ENCODE peak calls at places on chromosome 14, in nine cellular contexts. One of them, this sample, is unnamed.

GRCh38 chr14:72958548-72958947 is 32.3 kb downstream of the DCAF4 start:
- DNase-seq in AG04450: no peak
- DNase-seq in lower lobe of right lung: no peak
- DNase-seq in prostate gland: no peak
- DNase-seq in upper lobe of right lung: no peak
- DNase-seq in mammary epithelial cell: no peak
- DNase-seq in right atrium auricular region: no peak
- DNase-seq in lower leg skin: no peak
- DNase-seq in left lung: no peak
- DNase-seq in this sample: no peak

GRCh38 chr14:72608391-72609204 is 285.3 kb downstream of the DPF3 start:
- DNase-seq in AG04450: peak; percentile 88
- DNase-seq in lower lobe of right lung: no peak
- DNase-seq in prostate gland: no peak
- DNase-seq in upper lobe of right lung: no peak
- DNase-seq in mammary epithelial cell: peak; percentile 90
- DNase-seq in right atrium auricular region: peak; percentile 36
- DNase-seq in lower leg skin: peak; percentile 21
- DNase-seq in left lung: no peak
- DNase-seq in this sample: peak; percentile 85

GRCh38 chr14:75301666-75302325 is 23.2 kb downstream of the FOS start:
- DNase-seq in AG04450: no peak
- DNase-seq in lower lobe of right lung: peak; percentile 82
- DNase-seq in prostate gland: no peak
- DNase-seq in upper lobe of right lung: peak; percentile 84
- DNase-seq in mammary epithelial cell: no peak
- DNase-seq in right atrium auricular region: peak; percentile 68
- DNase-seq in lower leg skin: peak; percentile 90
- DNase-seq in left lung: no peak
- DNase-seq in this sample: peak; percentile 92

GRCh38 chr14:64196668-64197411 is 97.3 kb downstream of the ESR2 start:
- DNase-seq in AG04450: peak; percentile 11
- DNase-seq in lower lobe of right lung: peak; percentile 77
- DNase-seq in prostate gland: no peak
- DNase-seq in upper lobe of right lung: peak; percentile 90
- DNase-seq in mammary epithelial cell: no peak
- DNase-seq in right atrium auricular region: peak; percentile 68
- DNase-seq in lower leg skin: no peak
- DNase-seq in left lung: peak; percentile 87
- DNase-seq in this sample: peak; percentile 61

GRCh38 chr14:101810897-101811620 is 49.5 kb downstream of the PPP2R5C start:
- DNase-seq in AG04450: no peak
- DNase-seq in lower lobe of right lung: no peak
- DNase-seq in prostate gland: no peak
- DNase-seq in upper lobe of right lung: no peak
- DNase-seq in mammary epithelial cell: peak; percentile 73
- DNase-seq in right atrium auricular region: no peak
- DNase-seq in lower leg skin: no peak
- DNase-seq in left lung: no peak
- DNase-seq in this sample: peak; percentile 28

GRCh38 chr14:83632375-83632774 is 1897.6 kb upstream of the FLRT2 start:
- DNase-seq in AG04450: no peak
- DNase-seq in lower lobe of right lung: no peak
- DNase-seq in prostate gland: no peak
- DNase-seq in upper lobe of right lung: no peak
- DNase-seq in mammary epithelial cell: no peak
- DNase-seq in right atrium auricular region: no peak
- DNase-seq in lower leg skin: no peak
- DNase-seq in left lung: no peak
- DNase-seq in this sample: no peak

GRCh38 chr14:98955741-98956070 is 316.3 kb downstream of the BCL11B start:
- DNase-seq in AG04450: no peak
- DNase-seq in lower lobe of right lung: no peak
- DNase-seq in prostate gland: no peak
- DNase-seq in upper lobe of right lung: no peak
- DNase-seq in mammary epithelial cell: no peak
- DNase-seq in right atrium auricular region: peak; percentile 49
- DNase-seq in lower leg skin: no peak
- DNase-seq in left lung: no peak
- DNase-seq in this sample: no peak

GRCh38 chr14:59869381-59870255 is 958 bp downstream of the RTN1 start:
- DNase-seq in AG04450: no peak
- DNase-seq in lower lobe of right lung: peak; percentile 44
- DNase-seq in prostate gland: no peak
- DNase-seq in upper lobe of right lung: no peak
- DNase-seq in mammary epithelial cell: no peak
- DNase-seq in right atrium auricular region: no peak
- DNase-seq in lower leg skin: no peak
- DNase-seq in left lung: peak; percentile 78
- DNase-seq in this sample: no peak

GRCh38 chr14:100147181-100147631 is 12.2 kb downstream of the DEGS2 start:
- DNase-seq in AG04450: no peak
- DNase-seq in lower lobe of right lung: peak; percentile 70
- DNase-seq in prostate gland: no peak
- DNase-seq in upper lobe of right lung: peak; percentile 80
- DNase-seq in mammary epithelial cell: no peak
- DNase-seq in right atrium auricular region: no peak
- DNase-seq in lower leg skin: no peak
- DNase-seq in left lung: peak; percentile 83
- DNase-seq in this sample: no peak

GRCh38 chr14:94523265-94523664 is 14.0 kb upstream of the SERPINA12 start:
- DNase-seq in AG04450: no peak
- DNase-seq in lower lobe of right lung: no peak
- DNase-seq in prostate gland: no peak
- DNase-seq in upper lobe of right lung: no peak
- DNase-seq in mammary epithelial cell: no peak
- DNase-seq in right atrium auricular region: peak; percentile 23
- DNase-seq in lower leg skin: peak; percentile 61
- DNase-seq in left lung: no peak
- DNase-seq in this sample: no peak

GRCh38 chr14:90274808-90275454 is 18.6 kb downstream of the PSMC1 start:
- DNase-seq in AG04450: no peak
- DNase-seq in lower lobe of right lung: no peak
- DNase-seq in prostate gland: no peak
- DNase-seq in upper lobe of right lung: no peak
- DNase-seq in mammary epithelial cell: peak; percentile 69
- DNase-seq in right atrium auricular region: peak; percentile 61
- DNase-seq in lower leg skin: peak; percentile 66
- DNase-seq in left lung: no peak
- DNase-seq in this sample: peak; percentile 82

GRCh38 chr14:29926228-29926627 is 1.4 kb downstream of the PRKD1 start:
- DNase-seq in AG04450: no peak
- DNase-seq in lower lobe of right lung: no peak
- DNase-seq in prostate gland: peak; percentile 6
- DNase-seq in upper lobe of right lung: no peak
- DNase-seq in mammary epithelial cell: no peak
- DNase-seq in right atrium auricular region: no peak
- DNase-seq in lower leg skin: no peak
- DNase-seq in left lung: no peak
- DNase-seq in this sample: no peak

GRCh38 chr14:29926701-29927595 is 699 bp downstream of the PRKD1 start:
- DNase-seq in AG04450: no peak
- DNase-seq in lower lobe of right lung: peak; percentile 66
- DNase-seq in prostate gland: peak; percentile 54
- DNase-seq in upper lobe of right lung: peak; percentile 84
- DNase-seq in mammary epithelial cell: peak; percentile 50
- DNase-seq in right atrium auricular region: peak; percentile 65
- DNase-seq in lower leg skin: no peak
- DNase-seq in left lung: peak; percentile 85
- DNase-seq in this sample: peak; percentile 55

GRCh38 chr14:29925736-29926135 is 1.9 kb downstream of the PRKD1 start:
- DNase-seq in AG04450: no peak
- DNase-seq in lower lobe of right lung: no peak
- DNase-seq in prostate gland: no peak
- DNase-seq in upper lobe of right lung: no peak
- DNase-seq in mammary epithelial cell: no peak
- DNase-seq in right atrium auricular region: no peak
- DNase-seq in lower leg skin: no peak
- DNase-seq in left lung: no peak
- DNase-seq in this sample: peak; percentile 37

GRCh38 chr14:29928342-29928640 is 644 bp upstream of the PRKD1 start:
- DNase-seq in AG04450: no peak
- DNase-seq in lower lobe of right lung: no peak
- DNase-seq in prostate gland: no peak
- DNase-seq in upper lobe of right lung: no peak
- DNase-seq in mammary epithelial cell: no peak
- DNase-seq in right atrium auricular region: no peak
- DNase-seq in lower leg skin: no peak
- DNase-seq in left lung: no peak
- DNase-seq in this sample: no peak

GRCh38 chr14:29927596-29928341 is at the start of gene PRKD1:
- DNase-seq in AG04450: no peak
- DNase-seq in lower lobe of right lung: peak; percentile 69
- DNase-seq in prostate gland: peak; percentile 55
- DNase-seq in upper lobe of right lung: peak; percentile 86
- DNase-seq in mammary epithelial cell: peak; percentile 37
- DNase-seq in right atrium auricular region: peak; percentile 62
- DNase-seq in lower leg skin: peak; percentile 89
- DNase-seq in left lung: peak; percentile 88
- DNase-seq in this sample: peak; percentile 79
- TF ChIP-seq CTCF in AG04450: no peak
- TF ChIP-seq CTCF in lower lobe of right lung: peak; percentile 32
- TF ChIP-seq CTCF in prostate gland: peak; percentile 30
- TF ChIP-seq CTCF in upper lobe of right lung: peak; percentile 32
- TF ChIP-seq CTCF in mammary epithelial cell: no peak
- TF ChIP-seq CTCF in right atrium auricular region: peak; percentile 57
- TF ChIP-seq CTCF in lower leg skin: no peak
- TF ChIP-seq CTCF in left lung: peak; percentile 16
- TF ChIP-seq CTCF in this sample: no peak

DNA sequence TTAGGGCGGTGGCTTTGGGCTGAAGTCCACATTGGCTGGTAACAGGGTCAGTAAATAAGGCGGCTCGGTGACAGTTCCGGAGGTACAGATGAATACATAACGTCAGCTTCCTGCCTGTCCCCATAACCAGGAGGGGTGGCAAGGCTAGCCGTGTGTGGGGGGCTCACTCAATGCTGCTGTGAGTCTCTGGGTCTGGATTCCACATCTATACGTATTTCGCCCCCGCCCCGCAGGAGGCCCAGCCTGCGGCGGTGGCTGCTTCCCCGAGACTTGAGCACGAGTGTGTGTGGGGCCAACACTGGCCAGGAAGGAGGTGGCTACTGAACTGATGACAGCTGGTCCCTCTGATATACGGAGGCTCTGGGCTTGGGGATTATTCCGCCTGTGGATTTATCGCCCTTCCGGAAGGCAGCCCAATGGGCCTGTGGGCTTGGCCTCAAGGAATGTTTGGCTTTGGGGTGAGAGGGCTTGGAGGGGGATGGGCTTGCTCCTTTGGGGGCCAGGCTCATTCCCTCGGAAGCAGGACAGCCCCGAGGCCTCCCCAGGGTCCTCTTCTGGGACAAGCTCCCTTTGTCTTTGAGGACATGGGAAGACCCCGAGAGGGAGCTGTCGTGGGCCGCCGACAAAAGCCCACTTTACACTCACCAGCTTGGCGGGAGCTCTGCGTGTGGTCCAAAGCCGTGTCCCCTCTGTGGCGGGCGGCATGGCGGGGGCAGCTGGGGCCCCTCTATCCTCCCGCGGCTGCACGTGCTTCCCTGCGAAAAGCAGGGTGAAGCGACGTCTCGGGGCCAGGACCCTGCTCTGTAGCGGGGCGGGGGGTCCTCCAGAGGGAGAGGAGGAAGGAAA is 82.1 kb downstream of the KIF26A start:
- DNase-seq in AG04450: no peak
- DNase-seq in lower lobe of right lung: peak; percentile 26
- DNase-seq in prostate gland: no peak
- DNase-seq in upper lobe of right lung: peak; percentile 57
- DNase-seq in mammary epithelial cell: no peak
- DNase-seq in right atrium auricular region: no peak
- DNase-seq in lower leg skin: no peak
- DNase-seq in left lung: peak; percentile 76
- DNase-seq in this sample: no peak
- H3K4me3 ChIP-seq in AG04450: no peak overlapping the region
- H3K4me3 ChIP-seq in lower lobe of right lung: no peak overlapping the region
- H3K4me3 ChIP-seq in prostate gland: no peak overlapping the region
- H3K4me3 ChIP-seq in upper lobe of right lung: no peak overlapping the region
- H3K4me3 ChIP-seq in mammary epithelial cell: no peak overlapping the region
- H3K4me3 ChIP-seq in right atrium auricular region: no peak overlapping the region
- H3K4me3 ChIP-seq in lower leg skin: no peak overlapping the region
- H3K4me3 ChIP-seq in left lung: no peak overlapping the region
- H3K4me3 ChIP-seq in this sample: no peak overlapping the region

DNA sequence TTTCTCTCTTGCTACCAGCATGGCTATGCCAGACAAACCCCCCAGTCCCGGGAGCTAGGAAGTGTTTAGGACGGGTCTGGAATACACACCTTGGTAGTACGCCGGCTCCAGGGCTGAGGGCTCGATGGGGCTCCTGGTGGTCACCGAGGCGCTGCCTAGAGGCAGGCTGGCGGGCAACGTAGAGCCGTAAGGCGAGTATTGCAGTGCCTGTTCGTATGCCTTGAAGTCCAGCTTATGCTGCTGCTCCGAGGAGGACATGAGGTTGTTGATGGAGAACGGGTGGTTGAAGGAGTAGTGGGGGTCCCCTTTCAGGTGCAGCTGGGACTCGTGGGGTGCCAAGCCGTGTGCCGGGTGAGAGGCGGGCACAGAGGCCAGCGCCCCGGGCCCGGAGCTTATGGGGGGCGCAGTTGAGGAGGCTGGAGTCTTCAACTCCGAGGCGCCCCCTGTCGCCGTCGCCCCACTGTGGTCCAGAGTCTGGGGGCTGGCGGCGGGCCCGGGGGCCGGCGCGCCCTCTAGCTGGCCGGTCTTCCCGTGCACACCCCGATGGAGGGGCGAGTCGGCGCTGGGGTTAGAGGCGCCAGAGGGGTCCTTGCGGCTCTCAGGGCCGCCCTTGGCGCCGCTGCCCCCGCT is 3.6 kb downstream of the FOXA1 start:
- DNase-seq in AG04450: no peak
- DNase-seq in lower lobe of right lung: peak; percentile 64
- DNase-seq in prostate gland: peak; percentile 79
- DNase-seq in upper lobe of right lung: peak; percentile 81
- DNase-seq in mammary epithelial cell: no peak
- DNase-seq in right atrium auricular region: no peak
- DNase-seq in lower leg skin: no peak
- DNase-seq in left lung: peak; percentile 81
- DNase-seq in this sample: no peak
- TF ChIP-seq CTCF in AG04450: no peak
- TF ChIP-seq CTCF in lower lobe of right lung: peak; percentile 22
- TF ChIP-seq CTCF in prostate gland: peak; percentile 92
- TF ChIP-seq CTCF in upper lobe of right lung: no peak
- TF ChIP-seq CTCF in mammary epithelial cell: no peak
- TF ChIP-seq CTCF in right atrium auricular region: no peak
- TF ChIP-seq CTCF in lower leg skin: no peak
- TF ChIP-seq CTCF in left lung: no peak
- TF ChIP-seq CTCF in this sample: no peak

GRCh38 chr14:39265032-39265431 is 31.3 kb downstream of the MIA2 start:
- DNase-seq in AG04450: no peak
- DNase-seq in lower lobe of right lung: no peak
- DNase-seq in prostate gland: no peak
- DNase-seq in upper lobe of right lung: no peak
- DNase-seq in mammary epithelial cell: peak; percentile 61
- DNase-seq in right atrium auricular region: no peak
- DNase-seq in lower leg skin: no peak
- DNase-seq in left lung: no peak
- DNase-seq in this sample: peak; percentile 73
- H3K4me3 ChIP-seq in AG04450: no peak overlapping the region
- H3K4me3 ChIP-seq in lower lobe of right lung: peak overlapping the region; percentile 87
- H3K4me3 ChIP-seq in prostate gland: peak overlapping the region; percentile 62
- H3K4me3 ChIP-seq in upper lobe of right lung: peak overlapping the region; percentile 95
- H3K4me3 ChIP-seq in mammary epithelial cell: peak overlapping the region; percentile 90
- H3K4me3 ChIP-seq in right atrium auricular region: no peak overlapping the region
- H3K4me3 ChIP-seq in lower leg skin: no peak overlapping the region
- H3K4me3 ChIP-seq in left lung: peak overlapping the region; percentile 87
- H3K4me3 ChIP-seq in this sample: peak overlapping the region; percentile 97

GRCh38 chr14:93186461-93186860 is 1.3 kb downstream of the LYSET start:
- DNase-seq in AG04450: no peak
- DNase-seq in lower lobe of right lung: no peak
- DNase-seq in prostate gland: no peak
- DNase-seq in upper lobe of right lung: no peak
- DNase-seq in mammary epithelial cell: no peak
- DNase-seq in right atrium auricular region: no peak
- DNase-seq in lower leg skin: no peak
- DNase-seq in left lung: no peak
- DNase-seq in this sample: no peak
- TF ChIP-seq CTCF in AG04450: no peak
- TF ChIP-seq CTCF in lower lobe of right lung: no peak
- TF ChIP-seq CTCF in prostate gland: no peak
- TF ChIP-seq CTCF in upper lobe of right lung: no peak
- TF ChIP-seq CTCF in mammary epithelial cell: no peak
- TF ChIP-seq CTCF in right atrium auricular region: no peak
- TF ChIP-seq CTCF in lower leg skin: no peak
- TF ChIP-seq CTCF in left lung: no peak
- TF ChIP-seq CTCF in this sample: no peak